ENCODE peak calls at places on chromosome 13, in seven cellular contexts. P is kidney glomerular epithelial cell; A is GM10248; M is nephron progenitor cell; L is stimulated activated naive CD4-positive, alpha-beta T cell; B is stimulated activated CD4-positive, alpha-beta T cell treated with anti-CD3 and anti-CD28 coated beads, Interleukin-4, amount 100 ng/mL, for 4 hours; Q is stimulated activated CD8-positive, alpha-beta memory T cell treated with anti-CD3 and anti-CD28 coated beads, Interleukin-15, amount 100 ng/mL, for 24 hours. T is an unnamed sample.

GRCh38 chr13:25489238-25489637 is 117.5 kb downstream of the ATP8A2 start:
- DNase-seq in B (no peak), M (no peak), Q (no peak), A (no peak), P (peak; percentile 8), L (no peak), T (no peak)

GRCh38 chr13:26529441-26529840 is 28.0 kb upstream of the WASF3 start:
- DNase-seq in B (no peak), A (peak; percentile 25), P (peak; percentile 54), M (peak; percentile 84), L (no peak), Q (no peak), T (no peak)

GRCh38 chr13:33139186-33139585 is 123.0 kb downstream of the KL start:
- DNase-seq in B (no peak), L (no peak), P (no peak), M (no peak), A (no peak), Q (no peak), T (no peak)

GRCh38 chr13:86569974-86570373 is 770.8 kb upstream of the SLITRK6 start:
- DNase-seq in P (no peak), L (no peak), M (no peak), B (no peak), Q (no peak), A (no peak), T (no peak)

GRCh38 chr13:40352807-40353562 is 313.5 kb downstream of the FOXO1 start:
- DNase-seq in Q (no peak), M (no peak), L (no peak), B (no peak), P (no peak), A (no peak), T (no peak)

GRCh38 chr13:26599403-26599802 is 41.9 kb downstream of the WASF3 start:
- DNase-seq in L (no peak), Q (no peak), P (no peak), B (no peak), A (no peak), M (no peak), T (no peak)

GRCh38 chr13:40452741-40453665 is 213.4 kb downstream of the FOXO1 start:
- DNase-seq in P (no peak), B (no peak), M (no peak), Q (no peak), A (no peak), L (no peak), T (no peak)

GRCh38 chr13:57627663-57628062 is 3.9 kb upstream of the PCDH17 start:
- DNase-seq in Q (no peak), A (no peak), B (no peak), M (no peak), P (peak; percentile 35), L (no peak), T (no peak)

GRCh38 chr13:59750860-59751259 is 412.9 kb downstream of the DIAPH3 start:
- DNase-seq in L (no peak), Q (no peak), B (no peak), P (peak; percentile 78), A (no peak), M (peak; percentile 59), T (no peak)

GRCh38 chr13:49319555-49320350 is 72.0 kb downstream of the CDADC1 start:
- DNase-seq in L (no peak), B (no peak), P (peak; percentile 15), M (no peak), Q (no peak), A (no peak), T (no peak)

GRCh38 chr13:66424417-66424816 is 805.7 kb downstream of the PCDH9 start:
- DNase-seq in Q (no peak), A (no peak), B (no peak), P (peak; percentile 12), M (no peak), L (no peak), T (no peak)

GRCh38 chr13:51451467-51452390 is 1.1 kb downstream of the INTS6 start:
- DNase-seq in M (peak; percentile 85), Q (peak; percentile 51), L (peak; percentile 56), A (peak; percentile 73), B (peak; percentile 69), P (peak; percentile 36), T (peak; percentile 72)

GRCh38 chr13:48978942-48979601 is 3.4 kb downstream of the FNDC3A start:
- DNase-seq in Q (no peak), A (no peak), B (no peak), M (no peak), L (no peak), P (no peak), T (no peak)

GRCh38 chr13:39224841-39225240 is 186.6 kb downstream of the NHLRC3 start:
- DNase-seq in L (no peak), M (no peak), A (no peak), Q (no peak), B (no peak), P (no peak), T (no peak)

GRCh38 chr13:109812375-109812774 is 26.0 kb upstream of the IRS2 start:
- DNase-seq in Q (no peak), P (no peak), A (no peak), L (no peak), B (no peak), M (no peak), T (no peak)

GRCh38 chr13:74641586-74641985 is 507.4 kb upstream of the KLF12 start:
- DNase-seq in A (no peak), B (no peak), P (peak; percentile 10), Q (no peak), L (no peak), M (no peak), T (no peak)

GRCh38 chr13:112619730-112620639 is 32.0 kb upstream of the TUBGCP3 start:
- DNase-seq in L (no peak), A (no peak), P (peak; percentile 4), Q (no peak), B (no peak), M (peak; percentile 65), T (no peak)

GRCh38 chr13:21691928-21692327 is 21.1 kb downstream of the FGF9 start:
- DNase-seq in L (no peak), M (no peak), A (no peak), P (no peak), Q (no peak), B (no peak), T (no peak)

GRCh38 chr13:45219938-45220375 is 19.1 kb upstream of the KCTD4 start:
- DNase-seq in P (peak; percentile 67), A (no peak), L (no peak), M (no peak), Q (no peak), B (no peak), T (no peak)